ENCODE peak calls at places on chromosomes 6 and 20, in eight cellular contexts. One of them, this sample, is unnamed.

GRCh38 chr6:95203153-95203754 is 374.1 kb upstream of the MANEA start:
- DNase-seq in COR-L47: peak; percentile 44
- DNase-seq in fibroblast of pulmonary artery: peak; percentile 40
- DNase-seq in amygdala: no peak
- DNase-seq in CD8-positive, alpha-beta T cell: no peak
- DNase-seq in A673: peak; percentile 72
- DNase-seq in cerebellar cortex: no peak
- DNase-seq in 8988T: no peak
- DNase-seq in this sample: peak; percentile 50

GRCh38 chr6:169319561-169319960 is 65.9 kb upstream of the THBS2 start:
- DNase-seq in 8988T: no peak
- DNase-seq in A673: no peak
- DNase-seq in COR-L47: no peak
- DNase-seq in amygdala: no peak
- DNase-seq in fibroblast of pulmonary artery: no peak
- DNase-seq in cerebellar cortex: no peak
- DNase-seq in CD8-positive, alpha-beta T cell: no peak
- DNase-seq in this sample: peak; percentile 70

GRCh38 chr6:81997091-81997926 is 244.8 kb upstream of the TENT5A start:
- DNase-seq in cerebellar cortex: no peak
- DNase-seq in amygdala: no peak
- DNase-seq in CD8-positive, alpha-beta T cell: no peak
- DNase-seq in A673: peak; percentile 87
- DNase-seq in 8988T: no peak
- DNase-seq in COR-L47: no peak
- DNase-seq in fibroblast of pulmonary artery: peak; percentile 82
- DNase-seq in this sample: peak; percentile 93

GRCh38 chr20:50519036-50519780 is 9.0 kb downstream of the PTPN1 start:
- DNase-seq in fibroblast of pulmonary artery: no peak
- DNase-seq in A673: no peak
- DNase-seq in COR-L47: no peak
- DNase-seq in amygdala: no peak
- DNase-seq in CD8-positive, alpha-beta T cell: no peak
- DNase-seq in 8988T: no peak
- DNase-seq in cerebellar cortex: no peak
- DNase-seq in this sample: no peak

GRCh38 chr6:80126657-80127350 is 20.3 kb downstream of the BCKDHB start:
- DNase-seq in 8988T: no peak
- DNase-seq in A673: no peak
- DNase-seq in fibroblast of pulmonary artery: no peak
- DNase-seq in COR-L47: no peak
- DNase-seq in cerebellar cortex: no peak
- DNase-seq in amygdala: no peak
- DNase-seq in CD8-positive, alpha-beta T cell: no peak
- DNase-seq in this sample: no peak

GRCh38 chr6:52904562-52905279 is 4.8 kb downstream of the GSTA3 start:
- DNase-seq in fibroblast of pulmonary artery: peak; percentile 12
- DNase-seq in CD8-positive, alpha-beta T cell: no peak
- DNase-seq in COR-L47: no peak
- DNase-seq in cerebellar cortex: peak; percentile 10
- DNase-seq in 8988T: no peak
- DNase-seq in A673: peak; percentile 27
- DNase-seq in amygdala: no peak
- DNase-seq in this sample: peak; percentile 22

GRCh38 chr6:114049367-114049966 is 78.5 kb upstream of the HDAC2 start:
- DNase-seq in cerebellar cortex: no peak
- DNase-seq in A673: no peak
- DNase-seq in COR-L47: no peak
- DNase-seq in CD8-positive, alpha-beta T cell: no peak
- DNase-seq in amygdala: no peak
- DNase-seq in fibroblast of pulmonary artery: no peak
- DNase-seq in 8988T: no peak
- DNase-seq in this sample: no peak

GRCh38 chr20:60634773-60635172 is 617.3 kb upstream of the CDH4 start:
- DNase-seq in fibroblast of pulmonary artery: no peak
- DNase-seq in cerebellar cortex: no peak
- DNase-seq in COR-L47: no peak
- DNase-seq in 8988T: no peak
- DNase-seq in amygdala: no peak
- DNase-seq in A673: no peak
- DNase-seq in CD8-positive, alpha-beta T cell: no peak
- DNase-seq in this sample: no peak

GRCh38 chr6:144289006-144289405 is 3.9 kb downstream of the UTRN start:
- DNase-seq in amygdala: no peak
- DNase-seq in 8988T: no peak
- DNase-seq in CD8-positive, alpha-beta T cell: no peak
- DNase-seq in COR-L47: no peak
- DNase-seq in A673: no peak
- DNase-seq in fibroblast of pulmonary artery: no peak
- DNase-seq in cerebellar cortex: no peak
- DNase-seq in this sample: peak; percentile 16

GRCh38 chr20:35443003-35443402 is 5.0 kb upstream of the GDF5 start:
- DNase-seq in cerebellar cortex: no peak
- DNase-seq in 8988T: no peak
- DNase-seq in A673: peak; percentile 72
- DNase-seq in CD8-positive, alpha-beta T cell: no peak
- DNase-seq in fibroblast of pulmonary artery: peak; percentile 58
- DNase-seq in amygdala: no peak
- DNase-seq in COR-L47: no peak
- DNase-seq in this sample: peak; percentile 90

GRCh38 chr20:63767456-63767855 is 27.9 kb downstream of the SLC2A4RG start:
- DNase-seq in A673: no peak
- DNase-seq in COR-L47: no peak
- DNase-seq in cerebellar cortex: no peak
- DNase-seq in fibroblast of pulmonary artery: no peak
- DNase-seq in amygdala: no peak
- DNase-seq in 8988T: peak; percentile 28
- DNase-seq in CD8-positive, alpha-beta T cell: no peak
- DNase-seq in this sample: no peak

GRCh38 chr6:33620584-33621395 is at the start of gene ITPR3:
- DNase-seq in A673: peak; percentile 68
- DNase-seq in 8988T: peak; percentile 83
- DNase-seq in CD8-positive, alpha-beta T cell: peak; percentile 71
- DNase-seq in COR-L47: peak; percentile 56
- DNase-seq in cerebellar cortex: no peak
- DNase-seq in amygdala: no peak
- DNase-seq in fibroblast of pulmonary artery: peak; percentile 92
- DNase-seq in this sample: peak; percentile 71

GRCh38 chr6:166346449-166346848 is 4.1 kb upstream of the SFT2D1 start:
- DNase-seq in amygdala: no peak
- DNase-seq in fibroblast of pulmonary artery: no peak
- DNase-seq in 8988T: no peak
- DNase-seq in cerebellar cortex: no peak
- DNase-seq in COR-L47: no peak
- DNase-seq in CD8-positive, alpha-beta T cell: no peak
- DNase-seq in A673: no peak
- DNase-seq in this sample: no peak

GRCh38 chr20:30487947-30488926 is 769.2 kb upstream of the DEFB115 start:
- DNase-seq in cerebellar cortex: no peak
- DNase-seq in fibroblast of pulmonary artery: no peak
- DNase-seq in A673: no peak
- DNase-seq in 8988T: no peak
- DNase-seq in amygdala: no peak
- DNase-seq in COR-L47: no peak
- DNase-seq in CD8-positive, alpha-beta T cell: no peak
- DNase-seq in this sample: no peak

GRCh38 chr6:161242779-161243693 is 30.8 kb downstream of the AGPAT4 start:
- DNase-seq in cerebellar cortex: peak; percentile 68
- DNase-seq in 8988T: no peak
- DNase-seq in fibroblast of pulmonary artery: peak; percentile 26
- DNase-seq in CD8-positive, alpha-beta T cell: peak; percentile 67
- DNase-seq in A673: no peak
- DNase-seq in COR-L47: no peak
- DNase-seq in amygdala: no peak
- DNase-seq in this sample: peak; percentile 92

GRCh38 chr20:32907886-32908285 is 49.2 kb downstream of the EFCAB8 start:
- DNase-seq in A673: no peak
- DNase-seq in cerebellar cortex: no peak
- DNase-seq in COR-L47: no peak
- DNase-seq in CD8-positive, alpha-beta T cell: no peak
- DNase-seq in amygdala: no peak
- DNase-seq in fibroblast of pulmonary artery: no peak
- DNase-seq in 8988T: peak; percentile 2
- DNase-seq in this sample: no peak

GRCh38 chr6:73746776-73747175 is 50.8 kb downstream of the CD109 start:
- DNase-seq in cerebellar cortex: no peak
- DNase-seq in CD8-positive, alpha-beta T cell: no peak
- DNase-seq in COR-L47: no peak
- DNase-seq in amygdala: no peak
- DNase-seq in 8988T: no peak
- DNase-seq in fibroblast of pulmonary artery: peak; percentile 39
- DNase-seq in A673: no peak
- DNase-seq in this sample: peak; percentile 38

GRCh38 chr6:21022343-21023107 is 488.3 kb downstream of the CDKAL1 start:
- DNase-seq in COR-L47: peak; percentile 87
- DNase-seq in cerebellar cortex: no peak
- DNase-seq in A673: no peak
- DNase-seq in fibroblast of pulmonary artery: peak; percentile 79
- DNase-seq in amygdala: no peak
- DNase-seq in 8988T: no peak
- DNase-seq in CD8-positive, alpha-beta T cell: no peak
- DNase-seq in this sample: peak; percentile 10

GRCh38 chr6:35810831-35811698 is 5.9 kb downstream of the LHFPL5 start:
- DNase-seq in COR-L47: no peak
- DNase-seq in cerebellar cortex: no peak
- DNase-seq in fibroblast of pulmonary artery: peak; percentile 70
- DNase-seq in amygdala: no peak
- DNase-seq in 8988T: no peak
- DNase-seq in CD8-positive, alpha-beta T cell: no peak
- DNase-seq in A673: peak; percentile 59
- DNase-seq in this sample: peak; percentile 81

GRCh38 chr6:163329991-163330390 is 84.5 kb upstream of the QKI start:
- DNase-seq in cerebellar cortex: peak; percentile 5
- DNase-seq in A673: no peak
- DNase-seq in fibroblast of pulmonary artery: no peak
- DNase-seq in 8988T: no peak
- DNase-seq in CD8-positive, alpha-beta T cell: no peak
- DNase-seq in amygdala: no peak
- DNase-seq in COR-L47: no peak
- DNase-seq in this sample: peak; percentile 15

This sample was measured in fibroblast of mammary gland.